ENCODE peak calls at places on chromosome 20, in nine cellular contexts. B, P, V, U, I, W, L, Y and X are unnamed samples.

GRCh38 chr20:61328906-61329558 is 77.0 kb downstream of the CDH4 start:
- DNase-seq in B (no peak), P (no peak), V (peak; percentile 20), U (no peak), I (no peak), W (no peak), L (no peak), Y (no peak), X (no peak)

GRCh38 chr20:63257629-63258028 is 3.4 kb upstream of the NKAIN4 start:
- DNase-seq in B (no peak), P (no peak), V (no peak), U (no peak), I (no peak), W (no peak), L (no peak), Y (no peak), X (no peak)

GRCh38 chr20:19981091-19981490 is 36.1 kb upstream of the NAA20 start:
- DNase-seq in B (no peak), P (no peak), V (peak; percentile 49), U (no peak), I (no peak), W (no peak), L (no peak), Y (no peak), X (no peak)

GRCh38 chr20:10047427-10047826 is 12.6 kb downstream of the ANKEF1 start:
- DNase-seq in B (no peak), P (no peak), V (peak; percentile 4), U (no peak), I (peak; percentile 43), W (no peak), L (no peak), Y (no peak), X (no peak)

GRCh38 chr20:819680-820327 is 13.7 kb upstream of the FAM110A start:
- DNase-seq in B (no peak), P (no peak), V (no peak), U (no peak), I (no peak), W (no peak), L (no peak), Y (no peak), X (no peak)

GRCh38 chr20:4866429-4866828 is 134.9 kb downstream of the SLC23A2 start:
- DNase-seq in B (no peak), P (no peak), V (no peak), U (no peak), I (no peak), W (no peak), L (no peak), Y (no peak), X (no peak)

GRCh38 chr20:62880147-62880934 is 18.7 kb upstream of the TCFL5 start:
- DNase-seq in B (no peak), P (no peak), V (no peak), U (no peak), I (no peak), W (no peak), L (no peak), Y (no peak), X (no peak)

GRCh38 chr20:50415031-50415515 is 95.1 kb upstream of the PTPN1 start:
- DNase-seq in B (no peak), P (no peak), V (no peak), U (no peak), I (no peak), W (no peak), L (no peak), Y (no peak), X (no peak)

GRCh38 chr20:15310361-15310760 is 972.9 kb upstream of the FLRT3 start:
- DNase-seq in B (no peak), P (no peak), V (no peak), U (no peak), I (no peak), W (no peak), L (no peak), Y (no peak), X (no peak)

GRCh38 chr20:43953919-43954617 is 39.4 kb downstream of the TOX2 start:
- DNase-seq in B (no peak), P (no peak), V (peak; percentile 41), U (no peak), I (no peak), W (no peak), L (no peak), Y (no peak), X (no peak)

GRCh38 chr20:12966468-12967085 is 42.2 kb upstream of the SPTLC3 start:
- DNase-seq in B (peak; percentile 39), P (no peak), V (peak; percentile 48), U (no peak), I (no peak), W (peak; percentile 65), L (no peak), Y (peak; percentile 25), X (no peak)

GRCh38 chr20:3935956-3936340 is 46.8 kb downstream of the PANK2 start:
- DNase-seq in B (no peak), P (no peak), V (no peak), U (no peak), I (no peak), W (no peak), L (no peak), Y (no peak), X (no peak)

GRCh38 chr20:23361108-23361650 is 803 bp upstream of the GZF1 start:
- DNase-seq in B (no peak), P (peak; percentile 21), V (peak; percentile 43), U (no peak), I (no peak), W (no peak), L (no peak), Y (no peak), X (peak; percentile 69)

GRCh38 chr20:11469795-11470495 is 447.7 kb upstream of the BTBD3 start:
- DNase-seq in B (no peak), P (no peak), V (peak; percentile 51), U (no peak), I (no peak), W (no peak), L (no peak), Y (no peak), X (no peak)

GRCh38 chr20:36404435-36404978 is 98.4 kb downstream of the DLGAP4 start:
- DNase-seq in B (no peak), P (no peak), V (peak; percentile 20), U (no peak), I (no peak), W (no peak), L (no peak), Y (no peak), X (no peak)

GRCh38 chr20:61262514-61262913 is 10.5 kb downstream of the CDH4 start:
- DNase-seq in B (no peak), P (no peak), V (no peak), U (no peak), I (no peak), W (no peak), L (no peak), Y (no peak), X (no peak)

GRCh38 chr20:56418385-56418861 is 6.4 kb downstream of the CASS4 start:
- DNase-seq in B (no peak), P (no peak), V (no peak), U (no peak), I (no peak), W (no peak), L (no peak), Y (no peak), X (no peak)

GRCh38 chr20:25317351-25318075 is 69.6 kb downstream of the PYGB start:
- DNase-seq in B (peak; percentile 67), P (no peak), V (no peak), U (no peak), I (no peak), W (no peak), L (no peak), Y (no peak), X (no peak)